ENCODE peak calls at places on chromosomes 6 and 20, in seven cellular contexts. M, G, B, X, U, W and Y are unnamed samples.
A peak's percentile ranks its signal among the peaks of the same experiment; 100 is the strongest.

GRCh38 chr6:3057063-3057462 is 11.2 kb upstream of the RIPK1 start:
- DNase-seq in M (no peak), G (no peak), B (no peak), X (no peak), U (no peak), W (no peak), Y (no peak)

GRCh38 chr6:33673847-33674246 is 37.7 kb downstream of the UQCC2 start:
- DNase-seq in M (no peak), G (no peak), B (no peak), X (no peak), U (no peak), W (no peak), Y (peak; percentile 27)

GRCh38 chr20:25191689-25192088 is 3.8 kb upstream of the ENTPD6 start:
- DNase-seq in M (no peak), G (no peak), B (no peak), X (no peak), U (no peak), W (no peak), Y (no peak)

GRCh38 chr6:102813489-102814275 is 1420.2 kb downstream of the GRIK2 start:
- DNase-seq in M (no peak), G (no peak), B (no peak), X (peak; percentile 28), U (no peak), W (peak; percentile 96), Y (no peak)

GRCh38 chr6:137013031-137013430 is 31.7 kb downstream of the IL20RA start:
- DNase-seq in M (no peak), G (no peak), B (no peak), X (no peak), U (no peak), W (peak; percentile 28), Y (no peak)

GRCh38 chr6:1908784-1909183 is 299.1 kb downstream of the FOXC1 start:
- DNase-seq in M (peak; percentile 61), G (no peak), B (no peak), X (no peak), U (no peak), W (peak; percentile 31), Y (no peak)

GRCh38 chr6:119079288-119079809 is 885 bp upstream of the FAM184A start:
- DNase-seq in M (peak; percentile 54), G (no peak), B (no peak), X (no peak), U (peak; percentile 33), W (peak; percentile 47), Y (no peak)

GRCh38 chr20:41175727-41176330 is 38.5 kb downstream of the PLCG1 start:
- DNase-seq in M (no peak), G (peak; percentile 19), B (peak; percentile 4), X (no peak), U (no peak), W (no peak), Y (no peak)

GRCh38 chr20:45998761-45999160 is 9.9 kb upstream of the MMP9 start:
- DNase-seq in M (no peak), G (no peak), B (no peak), X (no peak), U (no peak), W (no peak), Y (no peak)

GRCh38 chr6:411402-412145 is 20.0 kb downstream of the IRF4 start:
- DNase-seq in M (no peak), G (no peak), B (no peak), X (no peak), U (no peak), W (no peak), Y (no peak)

GRCh38 chr6:2376429-2377355 is 131.3 kb upstream of the GMDS start:
- DNase-seq in M (peak; percentile 31), G (no peak), B (no peak), X (no peak), U (peak; percentile 65), W (no peak), Y (no peak)

GRCh38 chr6:21522007-21522758 is 71.4 kb upstream of the SOX4 start:
- DNase-seq in M (no peak), G (no peak), B (no peak), X (no peak), U (no peak), W (no peak), Y (no peak)

GRCh38 chr6:108541843-108542795 is 18.6 kb upstream of the FOXO3 start:
- DNase-seq in M (peak; percentile 87), G (peak; percentile 72), B (peak; percentile 74), X (peak; percentile 80), U (peak; percentile 73), W (peak; percentile 87), Y (peak; percentile 75)

GRCh38 chr6:21240709-21241108 is 352.8 kb upstream of the SOX4 start:
- DNase-seq in M (peak; percentile 15), G (no peak), B (no peak), X (no peak), U (peak; percentile 38), W (no peak), Y (no peak)

GRCh38 chr6:36327226-36328009 is 9.3 kb downstream of the BNIP5 start:
- DNase-seq in M (no peak), G (no peak), B (peak; percentile 41), X (no peak), U (no peak), W (no peak), Y (no peak)

GRCh38 chr6:3965071-3965718 is 113.7 kb downstream of the FAM217A start:
- DNase-seq in M (no peak), G (no peak), B (no peak), X (no peak), U (no peak), W (no peak), Y (no peak)

DNA sequence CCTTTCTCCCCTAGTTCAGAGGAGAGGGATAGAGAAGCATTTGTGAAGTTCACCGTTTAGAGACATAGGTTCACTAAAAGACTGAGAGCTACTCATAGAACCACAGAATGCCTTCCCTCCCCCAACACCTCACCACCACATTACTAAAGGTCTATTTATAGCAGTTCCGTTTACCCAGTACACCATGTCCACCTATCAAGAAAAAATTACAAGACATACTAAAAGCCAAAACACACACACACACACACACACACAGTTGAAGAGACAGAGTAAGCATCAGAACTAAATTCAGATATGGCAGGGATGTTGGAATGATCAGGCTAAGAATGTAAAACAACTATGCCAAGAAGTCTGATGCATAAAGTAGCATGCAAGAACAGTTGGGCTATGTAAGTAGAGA is 52.2 kb downstream of the SLC22A3 start:
- DNase-seq in M (no peak), G (no peak), B (no peak), X (no peak), U (no peak), W (no peak), Y (no peak)
- H3K18ac ChIP-seq in M (no peak overlapping the region), G (no peak overlapping the region), B (no peak overlapping the region), X (no peak overlapping the region), U (no peak overlapping the region), W (no peak overlapping the region), Y (no peak overlapping the region)

DNA sequence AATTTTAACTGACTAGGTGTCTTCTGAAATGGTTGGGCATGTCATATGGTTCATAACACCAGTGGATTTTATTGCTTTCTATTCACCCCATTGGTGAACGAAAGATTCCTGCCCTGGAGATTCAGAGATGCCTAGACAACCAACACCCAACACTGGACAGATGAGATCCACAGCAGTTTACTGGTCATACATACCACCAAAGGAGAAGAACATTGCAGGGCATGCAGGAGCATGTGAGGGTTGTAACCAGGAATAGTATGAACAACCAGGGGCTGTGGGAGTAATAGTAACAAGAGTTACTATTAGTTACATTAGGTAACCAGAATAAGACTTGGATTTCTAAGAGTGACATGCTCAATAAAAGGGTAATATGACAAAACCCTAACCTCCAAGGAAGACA is 77.8 kb upstream of the FABP7 start:
- DNase-seq in M (no peak), G (no peak), B (no peak), X (no peak), U (no peak), W (no peak), Y (no peak)
- H3K18ac ChIP-seq in M (no peak overlapping the region), G (no peak overlapping the region), B (no peak overlapping the region), X (no peak overlapping the region), U (no peak overlapping the region), W (no peak overlapping the region), Y (no peak overlapping the region)

GRCh38 chr6:156982168-156982567 is 205.0 kb downstream of the ARID1B start:
- DNase-seq in M (no peak), G (no peak), B (no peak), X (no peak), U (no peak), W (no peak), Y (no peak)
- H3K18ac ChIP-seq in M (no peak overlapping the region), G (no peak overlapping the region), B (no peak overlapping the region), X (no peak overlapping the region), U (no peak overlapping the region), W (no peak overlapping the region), Y (no peak overlapping the region)

DNA sequence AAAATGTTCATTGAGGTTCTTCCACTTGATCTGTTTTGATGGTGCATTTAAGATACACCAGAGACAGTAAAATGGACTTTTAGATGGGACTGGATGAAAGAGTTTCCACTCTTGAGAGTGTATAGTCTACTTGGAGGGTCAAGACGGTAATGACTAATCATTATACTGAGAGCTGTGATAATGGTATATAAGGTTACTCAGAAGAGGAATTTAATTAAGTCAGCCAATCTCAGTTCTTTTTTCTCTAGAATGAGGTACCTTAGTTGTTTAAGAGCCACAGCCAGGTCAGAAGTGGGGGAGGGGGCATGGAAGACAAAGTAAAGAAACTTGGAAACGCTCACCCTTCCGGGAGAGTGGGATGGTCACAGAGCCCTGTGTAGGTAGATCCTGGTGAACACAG is 123.9 kb downstream of the MAP3K4 start:
- DNase-seq in M (no peak), G (no peak), B (no peak), X (no peak), U (no peak), W (no peak), Y (no peak)
- H3K18ac ChIP-seq in M (no peak overlapping the region), G (no peak overlapping the region), B (no peak overlapping the region), X (no peak overlapping the region), U (no peak overlapping the region), W (no peak overlapping the region), Y (no peak overlapping the region)

GRCh38 chr6:152148412-152148811 is 340.9 kb downstream of the ESR1 start:
- DNase-seq in M (no peak), G (no peak), B (no peak), X (no peak), U (no peak), W (no peak), Y (no peak)
- H3K18ac ChIP-seq in M (no peak overlapping the region), G (no peak overlapping the region), B (no peak overlapping the region), X (no peak overlapping the region), U (no peak overlapping the region), W (no peak overlapping the region), Y (no peak overlapping the region)

DNA sequence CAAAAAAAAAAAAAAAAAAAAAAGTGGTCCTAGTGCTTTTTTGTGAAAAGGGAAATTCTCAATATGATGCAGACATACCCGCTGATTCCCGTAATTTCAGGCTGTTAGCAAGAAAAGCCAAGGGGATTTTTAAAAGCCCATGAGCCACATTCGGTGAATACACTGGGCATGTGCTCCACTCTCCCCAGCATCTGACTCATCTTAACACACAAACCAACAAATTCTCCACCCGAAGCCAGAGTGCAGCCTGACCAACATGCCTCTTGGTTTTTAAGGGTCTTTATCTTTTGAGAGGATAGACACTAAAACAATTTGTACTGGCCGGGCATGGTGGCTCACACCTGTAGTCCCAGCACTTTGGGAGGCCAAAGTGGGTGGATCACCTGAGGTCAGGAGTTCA is 45.5 kb upstream of the CD83 start:
- DNase-seq in M (peak; percentile 61), G (no peak), B (no peak), X (no peak), U (peak; percentile 22), W (no peak), Y (no peak)
- H3K18ac ChIP-seq in M (no peak overlapping the region), G (no peak overlapping the region), B (no peak overlapping the region), X (no peak overlapping the region), U (no peak overlapping the region), W (no peak overlapping the region), Y (no peak overlapping the region)